ENCODE peak calls at places on chromosomes 13 and 19, in four cellular contexts. N is GM12878, O is HepG2, S is K562. G is an unnamed sample.
A peak's percentile ranks its signal among the peaks of the same experiment; 100 is the strongest.

GRCh38 chr19:39966617-39967016 is 4.3 kb upstream of the PSMC4 start:
- DNase-seq in N (no peak), S (no peak), O (no peak), G (no peak)

GRCh38 chr13:48125794-48126228 is 30.9 kb upstream of the MED4 start:
- DNase-seq in O (peak; percentile 25), S (no peak), N (no peak), G (no peak)

GRCh38 chr19:9309974-9310446 is 372 bp upstream of the ZNF699 start:
- DNase-seq in O (no peak), N (no peak), S (peak; percentile 95), G (peak; percentile 88)

GRCh38 chr19:17136617-17137016 is 61.0 kb downstream of the MYO9B start:
- DNase-seq in S (no peak), N (no peak), O (peak; percentile 54), G (no peak)

GRCh38 chr19:37655689-37656491 is 625 bp upstream of the ZFP30 start:
- DNase-seq in S (peak; percentile 90), O (peak; percentile 80), N (peak; percentile 45), G (peak; percentile 79)

GRCh38 chr13:82717249-82717648 is 1165.0 kb downstream of the SLITRK1 start:
- DNase-seq in S (no peak), N (no peak), O (no peak), G (no peak)

GRCh38 chr13:23688336-23688735 is 118.1 kb downstream of the TNFRSF19 start:
- DNase-seq in O (no peak), S (no peak), N (no peak), G (no peak)

GRCh38 chr19:19448238-19448544 is 42.7 kb downstream of the GATAD2A start:
- DNase-seq in S (no peak), N (no peak), O (no peak), G (no peak)

GRCh38 chr19:18991468-18991867 is 41.8 kb downstream of the SUGP2 start:
- DNase-seq in S (no peak), O (no peak), N (no peak), G (no peak)

GRCh38 chr13:30792257-30793000 is 57.1 kb downstream of the ALOX5AP start:
- DNase-seq in N (no peak), O (peak; percentile 61), S (peak; percentile 3), G (peak; percentile 60)

GRCh38 chr13:25886438-25887214 is 165.2 kb downstream of the SHISA2 start:
- DNase-seq in O (no peak), N (no peak), S (no peak), G (no peak)

GRCh38 chr13:59356607-59357006 is 807.1 kb downstream of the DIAPH3 start:
- DNase-seq in S (peak; percentile 18), N (no peak), O (no peak), G (no peak)
- TF ChIP-seq BHLHE40 in S (peak; percentile 81), N (no peak), O (no peak), G (no peak)

GRCh38 chr13:69948016-69948415 is 159.6 kb upstream of the ATXN8OS start:
- DNase-seq in S (no peak), O (no peak), N (peak; percentile 59), G (no peak)
- TF ChIP-seq TARDBP in S (no peak), O (no peak), N (no peak), G (no peak)

GRCh38 chr19:11265785-11266236 is 3.5 kb upstream of the DOCK6 start:
- DNase-seq in N (no peak), O (peak; percentile 93), S (no peak), G (no peak)
- TF ChIP-seq FOXM1 in N (no peak), O (no peak), S (no peak), G (no peak)

DNA sequence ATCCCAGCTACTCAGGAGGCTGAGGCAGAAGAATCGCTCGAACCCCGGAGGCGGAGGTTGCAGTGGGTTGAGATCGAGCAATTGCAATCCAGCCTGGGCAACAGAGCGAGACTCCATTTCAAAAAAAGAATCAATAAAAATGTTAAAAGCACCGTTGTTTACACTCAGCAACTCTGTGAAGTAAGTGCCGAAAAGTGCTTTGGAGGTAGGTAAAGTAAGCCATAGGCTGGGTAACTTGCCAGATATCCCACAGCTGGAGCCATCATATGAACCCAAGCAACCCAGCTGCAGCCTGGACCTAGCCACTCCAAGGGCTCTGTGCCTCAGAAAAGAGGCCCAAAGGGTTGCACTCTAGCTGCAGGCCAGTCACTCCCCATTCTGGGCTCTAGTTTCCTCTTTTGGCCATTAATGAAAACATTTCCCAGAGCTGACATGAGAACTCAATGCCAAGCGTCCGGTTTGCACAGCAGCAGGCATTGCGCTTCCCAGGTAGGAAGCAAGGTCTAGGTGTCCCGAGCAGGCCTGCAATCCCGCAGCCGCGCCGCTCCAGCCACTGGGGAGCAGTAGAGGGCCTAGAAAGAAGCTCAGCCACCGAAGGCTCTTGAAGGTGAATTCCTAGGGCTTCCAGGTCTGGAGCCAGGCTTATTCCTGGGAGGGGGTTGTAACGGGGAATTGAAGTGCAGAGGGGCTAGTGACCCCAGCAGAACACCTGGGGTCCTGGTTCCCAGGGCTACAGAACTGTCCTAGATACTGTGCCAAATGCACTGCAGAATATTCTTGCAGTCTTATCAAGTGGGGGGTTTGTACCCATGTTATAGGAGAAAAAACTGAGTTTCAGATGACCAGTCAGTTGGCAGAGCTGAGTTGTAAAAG is 4.1 kb upstream of the CD79A start:
- DNase-seq in N (no peak), O (peak; percentile 72), S (peak; percentile 85), G (peak; percentile 69)
- TF ChIP-seq BHLHE40 in N (peak; percentile 60), O (no peak), S (no peak), G (no peak)

GRCh38 chr19:22422220-22422619 is at the start of gene ZNF98:
- DNase-seq in S (no peak), N (no peak), O (no peak), G (no peak)

GRCh38 chr19:22421797-22422196 is 349 bp downstream of the ZNF98 start:
- DNase-seq in N (no peak), O (no peak), S (no peak), G (no peak)

GRCh38 chr19:22426901-22427300 is 4.8 kb upstream of the ZNF98 start:
- DNase-seq in N (no peak), S (no peak), O (no peak), G (no peak)

GRCh38 chr19:22428299-22428913 is 6.3 kb upstream of the ZNF98 start:
- DNase-seq in S (no peak), N (no peak), O (no peak), G (no peak)

GRCh38 chr19:22427587-22428298 is 5.6 kb upstream of the ZNF98 start:
- DNase-seq in S (no peak), N (no peak), O (no peak), G (no peak)
- TF ChIP-seq TARDBP in S (no peak), N (no peak), O (no peak), G (no peak)

GRCh38 chr13:80551650-80552497 is 210.9 kb upstream of the SPRY2 start:
- DNase-seq in O (no peak), S (peak; percentile 0), N (no peak), G (no peak)
- TF ChIP-seq FOXM1 in O (no peak), S (no peak), N (no peak), G (no peak)

DNA sequence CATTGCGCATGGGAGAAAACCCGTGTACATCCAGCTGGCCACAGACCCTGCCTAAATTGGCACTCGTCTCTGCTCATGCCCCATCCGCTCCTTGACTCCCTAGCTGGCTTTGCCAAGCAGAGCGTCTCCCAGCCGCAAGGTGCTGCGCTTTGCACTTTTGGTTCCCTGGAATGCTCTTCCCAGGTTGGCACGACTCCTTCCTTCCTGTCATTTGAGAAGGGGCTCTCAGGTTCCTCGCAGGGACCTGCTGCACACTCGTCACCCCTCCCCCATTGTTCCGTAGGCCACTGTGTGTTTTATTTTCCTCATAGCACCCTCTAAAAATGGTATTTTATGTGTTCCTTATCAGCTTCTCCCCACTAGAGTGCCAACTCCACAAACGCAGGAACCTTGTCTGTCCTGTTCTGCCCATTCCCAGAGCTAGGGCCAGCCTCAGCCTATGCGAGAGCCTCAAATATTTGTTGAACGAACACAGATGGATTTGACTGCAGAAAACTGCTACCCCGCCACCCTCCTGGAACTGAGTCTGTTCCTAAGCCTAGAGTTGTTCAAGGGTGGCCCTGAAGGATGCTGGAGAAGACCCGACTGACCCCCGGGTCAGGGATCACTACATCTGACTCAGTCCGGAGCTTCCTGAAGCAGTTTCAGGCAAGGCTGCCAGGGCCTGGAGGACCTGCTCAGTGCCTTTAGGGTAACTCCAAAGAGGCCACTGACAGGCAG is 8.4 kb upstream of the CEBPA start:
- DNase-seq in O (no peak), S (no peak), N (no peak), G (peak; percentile 4)
- TF ChIP-seq BHLHE40 in O (no peak), S (no peak), N (no peak), G (no peak)

GRCh38 chr19:46753420-46754155 is 7.3 kb upstream of the STRN4 start:
- DNase-seq in N (no peak), O (peak; percentile 48), S (peak; percentile 81), G (peak; percentile 61)

GRCh38 chr19:46756544-46756888 is 10.3 kb upstream of the STRN4 start:
- DNase-seq in S (no peak), N (no peak), O (no peak), G (no peak)

GRCh38 chr19:46755853-46756543 is 9.7 kb upstream of the STRN4 start:
- DNase-seq in S (no peak), N (no peak), O (no peak), G (no peak)

GRCh38 chr19:46759817-46760333 is 13.6 kb upstream of the STRN4 start:
- DNase-seq in N (no peak), O (no peak), S (no peak), G (no peak)

DNA sequence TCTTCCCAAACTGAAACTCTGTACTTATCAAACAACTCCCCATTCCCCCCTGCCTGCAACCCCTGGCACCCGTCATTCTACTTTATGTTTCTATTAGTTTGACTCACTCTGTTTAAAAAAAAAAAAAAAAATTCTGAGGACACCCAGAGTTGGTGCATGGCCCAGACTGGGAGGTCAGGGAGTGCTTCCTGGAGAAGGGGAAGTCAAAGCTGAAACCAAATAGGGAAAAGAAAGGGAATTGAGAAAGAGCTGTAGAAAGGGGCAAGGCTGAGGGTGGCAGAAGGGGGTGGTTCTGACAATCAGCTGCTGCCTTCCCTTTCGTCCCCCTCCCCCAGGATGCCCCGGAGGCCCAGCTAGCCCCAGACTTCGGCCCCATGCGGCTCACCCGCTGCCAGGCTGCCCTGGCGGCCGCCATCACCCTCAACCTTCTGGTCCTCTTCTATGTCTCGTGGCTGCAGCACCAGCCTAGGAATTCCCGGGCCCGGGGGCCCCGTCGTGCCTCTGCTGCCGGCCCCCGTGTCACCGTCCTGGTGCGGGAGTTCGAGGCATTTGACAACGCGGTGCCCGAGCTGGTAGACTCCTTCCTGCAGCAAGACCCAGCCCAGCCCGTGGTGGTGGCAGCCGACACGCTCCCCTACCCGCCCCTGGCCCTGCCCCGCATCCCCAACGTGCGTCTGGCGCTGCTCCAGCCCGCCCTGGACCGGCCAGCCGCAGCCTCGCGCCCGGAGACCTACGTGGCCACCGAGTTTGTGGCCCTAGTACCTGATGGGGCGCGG is 9.0 kb upstream of the STRN4 start:
- DNase-seq in N (no peak), S (no peak), O (no peak), G (no peak)
- TF ChIP-seq TARDBP in N (no peak), S (no peak), O (no peak), G (no peak)

DNA sequence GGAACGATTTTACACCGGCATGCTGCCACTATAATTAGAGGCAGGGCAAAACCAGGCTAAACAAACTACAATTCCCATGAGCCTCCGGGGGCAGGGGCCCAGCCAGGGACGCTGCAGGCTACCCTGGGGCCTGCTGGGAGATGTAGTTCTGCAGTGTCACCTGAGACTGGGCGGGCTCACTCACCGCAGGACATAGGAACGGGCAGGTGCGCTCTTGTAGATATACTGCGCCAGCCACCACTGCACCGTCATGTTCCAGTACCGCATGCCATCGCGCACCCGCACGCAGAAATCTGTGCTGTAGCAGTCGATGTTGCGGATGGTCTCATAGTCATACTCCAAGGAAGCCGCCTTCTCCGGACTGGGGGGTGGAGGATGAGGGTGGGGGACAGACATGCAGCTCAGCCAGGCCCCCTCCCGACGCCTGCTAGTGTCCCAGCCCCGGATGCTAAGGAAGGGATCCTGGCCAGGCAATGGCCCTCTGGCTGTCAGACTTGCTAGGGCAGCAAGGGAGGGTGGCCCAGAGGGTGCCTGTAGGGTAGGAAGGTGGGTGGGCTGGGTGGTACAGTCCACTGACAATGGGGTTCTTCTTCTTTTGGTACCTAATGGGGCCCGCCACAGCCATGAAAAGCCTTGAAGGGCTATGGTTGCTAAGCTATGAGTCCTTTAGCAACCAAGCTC is 5.8 kb upstream of the TMC4 start:
- DNase-seq in N (no peak), O (no peak), S (peak; percentile 55), G (peak; percentile 52)
- TF ChIP-seq FOXM1 in N (no peak), O (no peak), S (no peak), G (no peak)